ENCODE peak calls at places on chromosomes 1 and 21, in six cellular contexts. One of them, this sample, is unnamed.

GRCh38 chr1:203526572-203526971 is 32.6 kb downstream of the OPTC start:
- DNase-seq in mammary epithelial cell: no peak
- DNase-seq in left colon: no peak
- DNase-seq in fibroblast of lung: no peak
- DNase-seq in NCI-H226: peak
- DNase-seq in NCI-H345: no peak
- DNase-seq in this sample: peak

GRCh38 chr1:244254467-244254866 is 197.2 kb downstream of the ADSS2 start:
- DNase-seq in NCI-H345: no peak
- DNase-seq in mammary epithelial cell: no peak
- DNase-seq in NCI-H226: no peak
- DNase-seq in left colon: no peak
- DNase-seq in fibroblast of lung: no peak
- DNase-seq in this sample: no peak

GRCh38 chr1:78280626-78281025 is 210.1 kb upstream of the PTGFR start:
- DNase-seq in mammary epithelial cell: peak
- DNase-seq in left colon: no peak
- DNase-seq in NCI-H226: no peak
- DNase-seq in NCI-H345: no peak
- DNase-seq in fibroblast of lung: no peak
- DNase-seq in this sample: no peak

GRCh38 chr1:176801553-176802020 is 338.6 kb downstream of the PAPPA2 start:
- DNase-seq in left colon: no peak
- DNase-seq in mammary epithelial cell: no peak
- DNase-seq in NCI-H226: no peak
- DNase-seq in fibroblast of lung: peak
- DNase-seq in NCI-H345: no peak
- DNase-seq in this sample: no peak

GRCh38 chr1:234972411-234973191 is 156.0 kb downstream of the TOMM20 start:
- DNase-seq in NCI-H345: no peak
- DNase-seq in NCI-H226: no peak
- DNase-seq in left colon: peak
- DNase-seq in fibroblast of lung: no peak
- DNase-seq in mammary epithelial cell: no peak
- DNase-seq in this sample: peak

GRCh38 chr21:44093761-44094160 is 13.4 kb upstream of the PWP2 start:
- DNase-seq in fibroblast of lung: no peak
- DNase-seq in mammary epithelial cell: no peak
- DNase-seq in NCI-H345: no peak
- DNase-seq in NCI-H226: no peak
- DNase-seq in left colon: peak
- DNase-seq in this sample: no peak

GRCh38 chr1:84434756-84435142 is 36.5 kb downstream of the DNASE2B start:
- DNase-seq in left colon: no peak
- DNase-seq in fibroblast of lung: no peak
- DNase-seq in NCI-H226: no peak
- DNase-seq in NCI-H345: no peak
- DNase-seq in mammary epithelial cell: no peak
- DNase-seq in this sample: no peak

GRCh38 chr21:37475186-37475868 is 108.8 kb downstream of the DYRK1A start:
- DNase-seq in NCI-H226: no peak
- DNase-seq in fibroblast of lung: no peak
- DNase-seq in mammary epithelial cell: no peak
- DNase-seq in left colon: no peak
- DNase-seq in NCI-H345: no peak
- DNase-seq in this sample: no peak

GRCh38 chr1:45669859-45670655 is 16.3 kb downstream of the GPBP1L1 start:
- DNase-seq in fibroblast of lung: no peak
- DNase-seq in NCI-H345: no peak
- DNase-seq in left colon: no peak
- DNase-seq in NCI-H226: no peak
- DNase-seq in mammary epithelial cell: peak
- DNase-seq in this sample: peak

GRCh38 chr1:103250441-103250861 is 142.1 kb upstream of the COL11A1 start:
- DNase-seq in NCI-H345: no peak
- DNase-seq in left colon: no peak
- DNase-seq in mammary epithelial cell: no peak
- DNase-seq in fibroblast of lung: no peak
- DNase-seq in NCI-H226: peak
- DNase-seq in this sample: peak

GRCh38 chr1:62689524-62689923 is 1.3 kb upstream of the DOCK7 start:
- DNase-seq in NCI-H226: peak
- DNase-seq in left colon: no peak
- DNase-seq in fibroblast of lung: peak
- DNase-seq in NCI-H345: no peak
- DNase-seq in mammary epithelial cell: peak
- DNase-seq in this sample: peak

GRCh38 chr1:192175971-192176370 is 17.7 kb downstream of the RGS18 start:
- DNase-seq in left colon: no peak
- DNase-seq in NCI-H226: no peak
- DNase-seq in fibroblast of lung: no peak
- DNase-seq in mammary epithelial cell: no peak
- DNase-seq in NCI-H345: no peak
- DNase-seq in this sample: no peak

GRCh38 chr1:14067686-14068085 is 367.7 kb downstream of the PRDM2 start:
- DNase-seq in NCI-H345: peak
- DNase-seq in NCI-H226: no peak
- DNase-seq in mammary epithelial cell: no peak
- DNase-seq in left colon: no peak
- DNase-seq in fibroblast of lung: no peak
- DNase-seq in this sample: no peak

GRCh38 chr1:10378071-10378841 is 20.6 kb upstream of the PGD start:
- DNase-seq in NCI-H226: peak
- DNase-seq in left colon: no peak
- DNase-seq in mammary epithelial cell: peak
- DNase-seq in NCI-H345: no peak
- DNase-seq in fibroblast of lung: peak
- DNase-seq in this sample: peak

GRCh38 chr1:173568483-173568882 is 34.4 kb downstream of the SLC9C2 start:
- DNase-seq in mammary epithelial cell: no peak
- DNase-seq in NCI-H345: no peak
- DNase-seq in left colon: no peak
- DNase-seq in NCI-H226: no peak
- DNase-seq in fibroblast of lung: no peak
- DNase-seq in this sample: no peak

GRCh38 chr1:70509996-70510876 is 99.2 kb downstream of the CTH start:
- DNase-seq in fibroblast of lung: peak
- DNase-seq in mammary epithelial cell: peak
- DNase-seq in NCI-H345: peak
- DNase-seq in left colon: no peak
- DNase-seq in NCI-H226: peak
- DNase-seq in this sample: peak

GRCh38 chr1:1956101-1956500 is 37.0 kb upstream of the TMEM52 start:
- DNase-seq in NCI-H345: no peak
- DNase-seq in mammary epithelial cell: no peak
- DNase-seq in NCI-H226: no peak
- DNase-seq in fibroblast of lung: no peak
- DNase-seq in left colon: no peak
- DNase-seq in this sample: no peak

GRCh38 chr1:162373541-162374375 is 2.9 kb downstream of the SPATA46 start:
- DNase-seq in mammary epithelial cell: peak
- DNase-seq in NCI-H226: peak
- DNase-seq in fibroblast of lung: no peak
- DNase-seq in NCI-H345: no peak
- DNase-seq in left colon: no peak
- DNase-seq in this sample: peak

GRCh38 chr1:97792655-97793054 is 128.2 kb downstream of the DPYD start:
- DNase-seq in left colon: no peak
- DNase-seq in fibroblast of lung: no peak
- DNase-seq in NCI-H226: no peak
- DNase-seq in NCI-H345: no peak
- DNase-seq in mammary epithelial cell: no peak
- DNase-seq in this sample: no peak

GRCh38 chr1:163046071-163046470 is 23.1 kb upstream of the RGS4 start:
- DNase-seq in NCI-H226: no peak
- DNase-seq in left colon: no peak
- DNase-seq in NCI-H345: no peak
- DNase-seq in fibroblast of lung: peak
- DNase-seq in mammary epithelial cell: peak
- DNase-seq in this sample: peak

GRCh38 chr1:183019860-183020259 is 3.4 kb upstream of the LAMC1 start:
- DNase-seq in mammary epithelial cell: peak
- DNase-seq in left colon: no peak
- DNase-seq in NCI-H226: peak
- DNase-seq in NCI-H345: no peak
- DNase-seq in fibroblast of lung: peak
- DNase-seq in this sample: no peak

GRCh38 chr1:29364101-29364678 is 127.9 kb downstream of the PTPRU start:
- DNase-seq in fibroblast of lung: no peak
- DNase-seq in NCI-H226: no peak
- DNase-seq in left colon: no peak
- DNase-seq in mammary epithelial cell: no peak
- DNase-seq in NCI-H345: no peak
- DNase-seq in this sample: no peak

GRCh38 chr1:35931424-35932157 is 686 bp downstream of the AGO3 start:
- DNase-seq in mammary epithelial cell: no peak
- DNase-seq in NCI-H345: peak
- DNase-seq in left colon: peak
- DNase-seq in fibroblast of lung: no peak
- DNase-seq in NCI-H226: no peak
- DNase-seq in this sample: peak

GRCh38 chr1:109984190-109984455 is 442 bp upstream of the AHCYL1 start:
- DNase-seq in fibroblast of lung: no peak
- DNase-seq in mammary epithelial cell: no peak
- DNase-seq in NCI-H345: no peak
- DNase-seq in NCI-H226: peak
- DNase-seq in left colon: no peak
- DNase-seq in this sample: peak

GRCh38 chr1:55209247-55209646 is 5.9 kb downstream of the USP24 start:
- DNase-seq in left colon: no peak
- DNase-seq in fibroblast of lung: no peak
- DNase-seq in NCI-H345: no peak
- DNase-seq in NCI-H226: no peak
- DNase-seq in mammary epithelial cell: no peak
- DNase-seq in this sample: no peak

This sample was measured in trophoblast cell.